ENCODE peak calls at places on chromosomes 7 and 10, in seven cellular contexts. B, P, C, X, I, K and O are unnamed samples.

GRCh38 chr10:91603931-91604331 is 28.9 kb downstream of the PPP1R3C start:
- DNase-seq in X (no peak), P (no peak), I (no peak), B (no peak), C (no peak), K (no peak), O (no peak)

GRCh38 chr10:70761031-70761601 is 24.1 kb downstream of the TBATA start:
- DNase-seq in X (peak; percentile 84), P (no peak), B (no peak), C (no peak), I (no peak), K (peak; percentile 52), O (no peak)

GRCh38 chr10:8400151-8400550 is 345.7 kb downstream of the GATA3 start:
- DNase-seq in X (no peak), C (no peak), I (no peak), K (no peak), P (no peak), B (no peak), O (no peak)

GRCh38 chr7:114405427-114405826 is 9.2 kb upstream of the FOXP2 start:
- DNase-seq in I (no peak), B (no peak), X (peak; percentile 37), C (no peak), K (no peak), P (no peak), O (no peak)

GRCh38 chr7:10973942-10974716 is 457 bp downstream of the PHF14 start:
- DNase-seq in P (no peak), C (peak; percentile 44), I (no peak), X (peak; percentile 53), K (peak; percentile 57), B (no peak), O (peak; percentile 62)

GRCh38 chr10:33248638-33249037 is 85.8 kb downstream of the NRP1 start:
- DNase-seq in I (no peak), X (no peak), P (no peak), C (peak; percentile 95), K (no peak), B (no peak), O (peak; percentile 94)

GRCh38 chr10:4545077-4545476 is 280.9 kb upstream of the AKR1E2 start:
- DNase-seq in X (no peak), K (no peak), P (no peak), C (no peak), B (no peak), I (no peak), O (no peak)

GRCh38 chr10:129908406-129908805 is 55.7 kb downstream of the EBF3 start:
- DNase-seq in X (no peak), K (no peak), I (no peak), P (no peak), B (no peak), C (no peak), O (no peak)

GRCh38 chr7:98643232-98643985 is 26.3 kb downstream of the NPTX2 start:
- DNase-seq in I (no peak), P (no peak), C (no peak), X (no peak), K (no peak), B (no peak), O (no peak)

GRCh38 chr7:2887816-2888215 is 43.7 kb upstream of the GNA12 start:
- DNase-seq in K (no peak), X (no peak), I (no peak), B (no peak), C (no peak), P (no peak), O (no peak)

GRCh38 chr10:100186253-100186780 is 488 bp upstream of the ERLIN1 start:
- DNase-seq in P (no peak), B (no peak), K (no peak), C (peak; percentile 41), I (no peak), X (no peak), O (no peak)

GRCh38 chr7:97004931-97005763 is at the start of gene DLX6:
- DNase-seq in P (peak; percentile 81), X (peak; percentile 97), I (peak; percentile 99), C (peak; percentile 14), B (no peak), K (peak; percentile 95), O (no peak)

GRCh38 chr10:13437026-13437555 is 89.0 kb upstream of the SEPHS1 start:
- DNase-seq in P (no peak), C (no peak), I (no peak), X (no peak), B (no peak), K (no peak), O (no peak)

GRCh38 chr10:1162481-1163203 is 106.5 kb downstream of the WDR37 start:
- DNase-seq in K (no peak), P (no peak), I (no peak), X (no peak), B (no peak), C (no peak), O (no peak)

GRCh38 chr10:122098924-122099323 is 110.0 kb downstream of the TACC2 start:
- DNase-seq in B (no peak), C (no peak), K (no peak), X (no peak), P (no peak), I (no peak), O (no peak)
- H2BK5ac ChIP-seq in B (peak overlapping the region; percentile 24), C (no peak overlapping the region), K (no peak overlapping the region), X (no peak overlapping the region), P (no peak overlapping the region), I (no peak overlapping the region), O (no peak overlapping the region)

GRCh38 chr7:127591189-127591588 is 2.3 kb upstream of the FSCN3 start:
- DNase-seq in X (no peak), C (no peak), P (no peak), K (no peak), B (no peak), I (no peak), O (no peak)
- H2BK5ac ChIP-seq in X (no peak overlapping the region), C (no peak overlapping the region), P (no peak overlapping the region), K (no peak overlapping the region), B (no peak overlapping the region), I (no peak overlapping the region), O (no peak overlapping the region)

DNA sequence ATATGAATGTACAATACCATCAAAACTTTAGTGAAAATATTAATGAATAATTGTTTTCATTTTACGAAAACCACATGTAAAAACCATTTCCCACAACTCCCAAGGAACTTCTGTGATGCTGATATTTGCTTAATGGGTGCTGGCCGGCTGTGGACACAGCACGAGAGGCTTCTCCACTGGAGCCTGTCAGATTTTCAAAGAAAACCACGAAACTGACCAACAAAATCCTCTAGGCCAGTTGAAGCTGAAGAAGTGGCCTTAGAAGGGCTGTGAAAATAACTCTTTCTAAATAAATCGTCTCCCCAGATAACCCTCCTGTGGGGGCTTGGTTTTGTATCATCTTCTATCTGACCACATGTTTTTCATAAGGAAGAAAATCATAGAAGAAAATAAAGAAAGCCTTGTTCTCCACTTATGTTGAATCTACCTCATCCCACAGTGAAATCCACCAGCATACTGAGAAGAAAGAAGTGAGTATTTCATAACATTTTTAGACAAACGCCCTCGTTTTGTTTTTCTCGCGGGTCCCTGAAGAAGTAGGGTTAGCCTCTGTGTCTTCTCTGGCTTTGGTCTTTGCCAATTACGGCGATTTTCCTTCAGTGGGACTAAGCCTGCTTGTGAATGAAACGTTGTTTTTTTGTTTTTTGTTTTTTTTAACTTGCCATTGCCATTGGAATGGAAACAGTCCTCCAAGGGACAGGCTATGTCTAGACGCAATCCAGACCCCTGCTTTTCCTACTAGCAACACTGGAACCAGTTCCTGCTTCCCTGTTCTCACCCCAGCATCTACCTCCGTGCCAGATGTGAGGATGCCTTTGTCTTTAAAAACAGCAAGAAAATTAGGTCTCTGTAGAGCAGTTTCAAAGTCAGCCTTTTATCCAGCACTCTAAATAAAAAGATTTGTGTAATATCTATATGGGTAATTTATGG is 123.9 kb downstream of the ADAM12 start:
- DNase-seq in I (no peak), B (no peak), K (no peak), C (no peak), P (no peak), X (no peak), O (no peak)
- H2BK5ac ChIP-seq in I (no peak overlapping the region), B (no peak overlapping the region), K (no peak overlapping the region), C (no peak overlapping the region), P (no peak overlapping the region), X (no peak overlapping the region), O (no peak overlapping the region)

GRCh38 chr7:49768254-49768653 is 5.2 kb upstream of the VWC2 start:
- DNase-seq in K (no peak), X (no peak), C (no peak), P (no peak), I (no peak), B (no peak), O (no peak)

GRCh38 chr7:49767719-49768118 is 5.7 kb upstream of the VWC2 start:
- DNase-seq in I (no peak), X (no peak), C (no peak), K (no peak), P (no peak), B (no peak), O (no peak)

GRCh38 chr7:49768835-49769234 is 4.6 kb upstream of the VWC2 start:
- DNase-seq in X (no peak), P (no peak), K (no peak), C (no peak), I (no peak), B (no peak), O (no peak)

GRCh38 chr7:49766966-49767365 is 6.5 kb upstream of the VWC2 start:
- DNase-seq in X (no peak), B (no peak), P (no peak), I (no peak), C (no peak), K (no peak), O (no peak)

DNA sequence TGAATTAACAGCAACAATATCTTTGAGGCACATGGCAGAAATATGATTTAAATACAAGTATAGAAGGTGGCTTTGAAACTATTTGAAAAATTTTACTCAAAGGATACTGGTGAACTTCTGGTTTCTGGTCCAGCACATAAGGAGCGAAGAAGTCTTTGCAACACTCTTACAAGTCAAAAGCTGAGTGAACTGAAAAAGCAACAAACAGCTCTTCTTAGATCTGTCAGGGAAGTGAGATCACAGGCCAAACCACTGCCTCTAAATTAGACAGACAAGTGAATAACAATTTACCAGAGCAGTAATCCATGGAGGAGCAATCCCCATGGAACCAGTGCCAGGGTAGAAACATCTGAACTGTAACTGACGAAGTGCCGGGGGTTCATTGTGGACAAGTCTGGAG is 9.6 kb upstream of the VWC2 start:
- DNase-seq in K (no peak), B (no peak), X (no peak), I (no peak), C (no peak), P (no peak), O (no peak)
- H2BK5ac ChIP-seq in K (no peak overlapping the region), B (no peak overlapping the region), X (no peak overlapping the region), I (no peak overlapping the region), C (no peak overlapping the region), P (no peak overlapping the region), O (no peak overlapping the region)

DNA sequence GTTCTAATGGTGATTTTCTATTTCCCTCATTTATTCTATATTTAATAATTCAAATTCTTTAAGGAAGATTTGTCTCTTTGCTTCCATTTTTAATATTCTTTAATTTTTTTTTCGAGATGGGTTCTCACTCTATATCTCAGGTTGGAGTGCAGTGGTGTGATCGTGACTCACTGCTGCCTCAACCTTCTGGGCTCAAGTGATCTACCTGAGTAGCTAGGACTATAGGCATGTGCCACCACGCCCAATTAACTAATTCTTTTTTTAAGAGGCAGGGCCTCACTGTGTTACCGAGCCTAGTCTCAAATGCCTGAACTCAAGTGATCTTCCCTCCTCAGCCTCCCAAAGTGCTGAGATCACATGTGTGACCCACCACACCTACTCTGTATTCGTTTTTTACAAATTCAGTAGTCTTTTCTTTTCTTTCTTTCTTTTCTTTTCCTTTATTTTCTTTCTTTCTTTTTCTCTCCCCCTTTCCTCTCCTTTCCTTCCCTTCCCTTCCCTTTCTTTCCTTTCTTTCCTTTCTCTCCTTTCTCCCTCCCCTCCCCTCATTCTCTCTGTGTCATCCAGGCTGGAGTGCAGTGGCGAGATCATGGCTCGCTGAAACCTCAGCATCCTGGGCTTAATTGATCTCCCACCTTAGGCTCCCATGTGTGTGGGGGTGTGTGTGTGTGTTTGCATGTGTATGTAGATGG is 323.1 kb downstream of the ADK start:
- DNase-seq in X (no peak), I (no peak), B (no peak), P (no peak), C (no peak), K (no peak), O (no peak)
- H2BK5ac ChIP-seq in X (no peak overlapping the region), I (no peak overlapping the region), B (no peak overlapping the region), P (no peak overlapping the region), C (no peak overlapping the region), K (no peak overlapping the region), O (no peak overlapping the region)